ENCODE peak calls at places on chromosome 15, in eight cellular contexts. W is suprapubic skin, O is fibroblast of the aortic adventitia, Z is OCI-LY7, E is foreskin fibroblast, N is D341Med, S is DND-41, K is progenitor cell of endocrine pancreas. D is an unnamed sample.

GRCh38 chr15:58247803-58248503 is 109.8 kb downstream of the AQP9 start:
- DNase-seq in W (peak; percentile 80), O (no peak), Z (no peak), E (no peak), N (no peak), S (no peak), K (no peak), D (no peak)

GRCh38 chr15:81484076-81484475 is 110.1 kb upstream of the TMC3 start:
- DNase-seq in W (no peak), O (no peak), Z (no peak), E (no peak), N (no peak), S (no peak), K (no peak), D (no peak)

GRCh38 chr15:71632571-71633195 is 177.7 kb upstream of the NR2E3 start:
- DNase-seq in W (no peak), O (no peak), Z (no peak), E (no peak), N (no peak), S (no peak), K (no peak), D (no peak)

GRCh38 chr15:39195988-39196486 is 384.8 kb upstream of the THBS1 start:
- DNase-seq in W (no peak), O (peak; percentile 81), Z (no peak), E (peak; percentile 89), N (no peak), S (no peak), K (no peak), D (no peak)

GRCh38 chr15:77029166-77030041 is 34.5 kb downstream of the PSTPIP1 start:
- DNase-seq in W (peak; percentile 55), O (no peak), Z (no peak), E (no peak), N (no peak), S (no peak), K (peak; percentile 8), D (no peak)

GRCh38 chr15:101201411-101202174 is 50.3 kb downstream of the CHSY1 start:
- DNase-seq in W (peak; percentile 96), O (peak; percentile 99), Z (no peak), E (peak; percentile 98), N (peak; percentile 45), S (peak; percentile 26), K (no peak), D (no peak)

GRCh38 chr15:64460737-64461576 is 579 bp downstream of the ZNF609 start:
- DNase-seq in W (peak; percentile 71), O (peak; percentile 79), Z (peak; percentile 51), E (peak; percentile 81), N (peak; percentile 62), S (peak; percentile 46), K (peak; percentile 23), D (peak; percentile 19)

GRCh38 chr15:73024161-73024560 is 28.1 kb upstream of the NEO1 start:
- DNase-seq in W (no peak), O (no peak), Z (no peak), E (no peak), N (no peak), S (no peak), K (no peak), D (no peak)

GRCh38 chr15:95734422-95735316 is 595.8 kb upstream of the NR2F2 start:
- DNase-seq in W (no peak), O (peak; percentile 51), Z (no peak), E (no peak), N (no peak), S (peak; percentile 27), K (no peak), D (peak; percentile 6)

GRCh38 chr15:91561371-91562100 is 292.0 kb upstream of the SLCO3A1 start:
- DNase-seq in W (peak; percentile 77), O (peak; percentile 96), Z (no peak), E (peak; percentile 34), N (no peak), S (no peak), K (no peak), D (no peak)

GRCh38 chr15:49423021-49423420 is at the start of gene FGF7:
- DNase-seq in W (no peak), O (peak; percentile 94), Z (peak; percentile 16), E (no peak), N (no peak), S (no peak), K (no peak), D (no peak)

GRCh38 chr15:51368751-51369450 is 27.4 kb downstream of the GLDN start:
- DNase-seq in W (no peak), O (peak; percentile 73), Z (no peak), E (peak; percentile 86), N (no peak), S (no peak), K (no peak), D (no peak)

GRCh38 chr15:57902155-57902554 is 163.4 kb downstream of the ALDH1A2 start:
- DNase-seq in W (no peak), O (no peak), Z (no peak), E (no peak), N (no peak), S (no peak), K (no peak), D (no peak)

GRCh38 chr15:84949043-84949442 is 32.6 kb upstream of the PDE8A start:
- DNase-seq in W (no peak), O (peak; percentile 68), Z (no peak), E (peak; percentile 68), N (no peak), S (no peak), K (no peak), D (no peak)

GRCh38 chr15:72796515-72797337 is 13.2 kb upstream of the ADPGK start:
- DNase-seq in W (peak; percentile 71), O (peak; percentile 35), Z (peak; percentile 40), E (peak; percentile 35), N (peak; percentile 96), S (no peak), K (peak; percentile 40), D (peak; percentile 19)

GRCh38 chr15:101017935-101018849 is 99.0 kb downstream of the LRRK1 start:
- DNase-seq in W (peak; percentile 51), O (peak; percentile 70), Z (no peak), E (no peak), N (no peak), S (no peak), K (no peak), D (no peak)

GRCh38 chr15:56049577-56049976 is 56.2 kb upstream of the NEDD4 start:
- DNase-seq in W (no peak), O (no peak), Z (no peak), E (no peak), N (no peak), S (no peak), K (no peak), D (no peak)

GRCh38 chr15:90095521-90095959 is 6.7 kb downstream of the IDH2 start:
- DNase-seq in W (no peak), O (no peak), Z (peak; percentile 80), E (no peak), N (no peak), S (no peak), K (no peak), D (peak; percentile 34)

GRCh38 chr15:71921191-71921590 is 110.8 kb downstream of the NR2E3 start:
- DNase-seq in W (no peak), O (no peak), Z (no peak), E (no peak), N (no peak), S (no peak), K (no peak), D (no peak)

GRCh38 chr15:74024687-74025086 is 30.2 kb downstream of the PML start:
- DNase-seq in W (no peak), O (no peak), Z (no peak), E (no peak), N (no peak), S (no peak), K (no peak), D (no peak)

GRCh38 chr15:99452010-99452409 is 113.8 kb upstream of the MEF2A start:
- DNase-seq in W (no peak), O (no peak), Z (no peak), E (no peak), N (peak; percentile 10), S (no peak), K (no peak), D (no peak)

GRCh38 chr15:40282870-40283614 is at the start of gene ANKRD63:
- DNase-seq in W (no peak), O (no peak), Z (no peak), E (no peak), N (peak; percentile 88), S (no peak), K (no peak), D (no peak)

GRCh38 chr15:28118531-28118930 is 19.4 kb upstream of the OCA2 start:
- DNase-seq in W (no peak), O (no peak), Z (no peak), E (no peak), N (no peak), S (no peak), K (no peak), D (no peak)

GRCh38 chr15:71471347-71471746 is 339.0 kb upstream of the NR2E3 start:
- DNase-seq in W (no peak), O (no peak), Z (no peak), E (no peak), N (no peak), S (no peak), K (no peak), D (no peak)

GRCh38 chr15:63922551-63923315 is 89.0 kb upstream of the HERC1 start:
- DNase-seq in W (no peak), O (peak; percentile 40), Z (no peak), E (no peak), N (no peak), S (no peak), K (no peak), D (no peak)

GRCh38 chr15:37093480-37094410 is 6.6 kb downstream of the MEIS2 start:
- DNase-seq in W (no peak), O (peak; percentile 81), Z (no peak), E (no peak), N (no peak), S (no peak), K (no peak), D (no peak)

GRCh38 chr15:69303337-69304175 is 4.8 kb downstream of the PAQR5 start:
- DNase-seq in W (no peak), O (peak; percentile 25), Z (peak; percentile 5), E (no peak), N (no peak), S (no peak), K (no peak), D (no peak)

GRCh38 chr15:57335326-57336118 is 40.8 kb upstream of the CGNL1 start:
- DNase-seq in W (no peak), O (no peak), Z (no peak), E (no peak), N (no peak), S (no peak), K (no peak), D (no peak)

GRCh38 chr15:78714890-78715289 is 73.9 kb upstream of the CHRNB4 start:
- DNase-seq in W (no peak), O (no peak), Z (peak; percentile 46), E (no peak), N (no peak), S (no peak), K (no peak), D (no peak)

GRCh38 chr15:51390932-51391432 is 49.5 kb downstream of the GLDN start:
- DNase-seq in W (no peak), O (no peak), Z (no peak), E (no peak), N (no peak), S (no peak), K (no peak), D (no peak)

GRCh38 chr15:56919708-56920637 is 1.5 kb downstream of the TCF12 start:
- DNase-seq in W (peak; percentile 63), O (peak; percentile 47), Z (peak; percentile 59), E (peak; percentile 10), N (no peak), S (peak; percentile 49), K (no peak), D (peak; percentile 22)

GRCh38 chr15:76799760-76800159 is 105.4 kb downstream of the SCAPER start:
- DNase-seq in W (no peak), O (peak; percentile 57), Z (no peak), E (peak; percentile 61), N (no peak), S (no peak), K (no peak), D (no peak)

GRCh38 chr15:67468431-67468830 is 52.5 kb upstream of the C15orf61 start:
- DNase-seq in W (no peak), O (no peak), Z (no peak), E (no peak), N (no peak), S (no peak), K (no peak), D (no peak)

GRCh38 chr15:80186066-80186465 is 33.3 kb downstream of the FAH start:
- DNase-seq in W (no peak), O (no peak), Z (no peak), E (no peak), N (no peak), S (no peak), K (no peak), D (no peak)